ENCODE peak calls at places on chromosomes 4 and X, in nine cellular contexts. V, N, T, U, J, Q, R, G and E are unnamed samples.

GRCh38 chr4:95155759-95156451 is 392.9 kb downstream of the UNC5C start:
- DNase-seq in V (no peak), N (peak), T (peak), U (no peak), J (peak), Q (no peak), R (peak), G (no peak), E (peak)

GRCh38 chr4:88318751-88319350 is 34.5 kb upstream of the PPM1K start:
- DNase-seq in V (no peak), N (no peak), T (no peak), U (no peak), J (no peak), Q (no peak), R (no peak), G (no peak), E (peak)

GRCh38 chr4:15694431-15694830 is 8.4 kb upstream of the BST1 start:
- DNase-seq in V (no peak), N (no peak), T (no peak), U (no peak), J (no peak), Q (no peak), R (no peak), G (no peak), E (no peak)

GRCh38 chr4:147768113-147768512 is 36.2 kb downstream of the ARHGAP10 start:
- DNase-seq in V (no peak), N (peak), T (peak), U (no peak), J (peak), Q (no peak), R (no peak), G (no peak), E (peak)

GRCh38 chr4:156999175-156999517 is 27.5 kb upstream of the PDGFC start:
- DNase-seq in V (no peak), N (peak), T (peak), U (no peak), J (peak), Q (no peak), R (peak), G (peak), E (peak)

GRCh38 chr4:152983774-152984411 is 47.8 kb downstream of the FHDC1 start:
- DNase-seq in V (no peak), N (peak), T (peak), U (no peak), J (peak), Q (no peak), R (no peak), G (peak), E (peak)

GRCh38 chr4:6963139-6963611 is 53.5 kb downstream of the TBC1D14 start:
- DNase-seq in V (no peak), N (no peak), T (peak), U (no peak), J (no peak), Q (no peak), R (no peak), G (no peak), E (no peak)

GRCh38 chr4:108301583-108302256 is 133.0 kb upstream of the LEF1 start:
- DNase-seq in V (no peak), N (no peak), T (no peak), U (no peak), J (no peak), Q (no peak), R (no peak), G (no peak), E (no peak)

GRCh38 chr4:170009291-170009690 is 16.9 kb downstream of the MFAP3L start:
- DNase-seq in V (no peak), N (no peak), T (no peak), U (no peak), J (no peak), Q (no peak), R (no peak), G (no peak), E (no peak)

DNA sequence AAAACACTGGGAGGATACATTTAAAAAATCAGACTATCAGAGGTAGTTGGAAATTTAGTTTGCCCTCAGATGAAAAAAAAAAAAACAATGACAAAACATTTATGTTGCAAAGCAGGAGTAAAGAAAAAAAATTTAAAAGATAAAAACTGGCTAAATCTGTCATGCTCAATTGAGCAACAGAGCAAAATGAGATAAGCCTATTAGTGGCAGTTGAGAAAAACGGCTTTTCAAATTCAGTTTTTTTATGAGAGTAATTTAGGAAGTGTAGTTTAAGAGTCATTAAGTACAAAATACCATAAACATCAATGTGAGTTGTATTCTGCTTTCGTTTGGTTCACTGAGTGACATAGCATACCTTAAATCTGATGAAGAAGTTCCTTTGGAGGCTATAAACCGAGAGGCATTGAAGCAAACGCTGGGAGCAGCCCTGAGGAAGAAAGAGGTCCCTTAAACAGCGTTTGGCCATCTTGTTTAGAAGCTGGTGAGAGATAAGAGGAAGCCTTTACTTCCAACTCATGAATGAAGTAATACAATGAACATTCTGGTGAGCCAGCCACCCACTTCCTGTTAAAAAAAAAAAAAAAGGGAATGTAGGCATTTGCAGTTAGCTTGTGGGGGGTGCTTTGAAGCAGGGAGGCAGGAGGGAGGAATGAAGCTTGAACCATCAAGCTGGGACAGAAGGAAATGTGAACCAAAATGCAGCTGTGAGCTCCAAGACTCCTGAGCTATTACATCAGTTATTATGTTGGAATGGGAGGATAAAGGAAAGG is 132.3 kb downstream of the ZNF330 start:
- DNase-seq in V (no peak), N (peak), T (peak), U (no peak), J (peak), Q (no peak), R (peak), G (no peak), E (peak)
- H3K4me3 ChIP-seq in V (no peak), N (no peak), T (peak), U (no peak), J (no peak), Q (no peak), R (no peak), G (no peak), E (no peak)

DNA sequence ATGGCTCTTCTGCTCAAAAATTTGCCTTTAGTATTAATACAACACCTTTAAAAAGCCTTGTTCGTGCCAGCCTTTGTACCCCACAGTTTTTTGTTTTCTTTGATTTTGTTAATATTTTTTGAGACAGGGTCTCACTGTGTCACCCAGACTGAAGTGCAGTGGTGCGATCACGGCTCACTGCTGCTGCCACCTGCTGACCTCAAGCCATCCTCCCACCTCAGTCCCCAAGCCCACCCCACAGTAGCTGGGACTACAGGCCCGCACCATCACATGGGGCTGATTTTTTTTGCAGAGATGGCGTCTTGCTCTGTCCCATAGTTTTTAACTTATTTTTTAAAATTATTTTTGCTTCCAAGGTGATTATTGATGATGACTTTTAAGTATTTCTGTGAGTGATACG is 134.0 kb downstream of the HTR2C start:
- DNase-seq in V (no peak), N (no peak), T (no peak), U (no peak), J (no peak), Q (no peak), R (no peak), G (no peak), E (no peak)
- TF ChIP-seq CTCF in V (no peak), N (no peak), T (no peak), U (no peak), J (peak), Q (no peak), R (no peak), G (peak), E (peak)

DNA sequence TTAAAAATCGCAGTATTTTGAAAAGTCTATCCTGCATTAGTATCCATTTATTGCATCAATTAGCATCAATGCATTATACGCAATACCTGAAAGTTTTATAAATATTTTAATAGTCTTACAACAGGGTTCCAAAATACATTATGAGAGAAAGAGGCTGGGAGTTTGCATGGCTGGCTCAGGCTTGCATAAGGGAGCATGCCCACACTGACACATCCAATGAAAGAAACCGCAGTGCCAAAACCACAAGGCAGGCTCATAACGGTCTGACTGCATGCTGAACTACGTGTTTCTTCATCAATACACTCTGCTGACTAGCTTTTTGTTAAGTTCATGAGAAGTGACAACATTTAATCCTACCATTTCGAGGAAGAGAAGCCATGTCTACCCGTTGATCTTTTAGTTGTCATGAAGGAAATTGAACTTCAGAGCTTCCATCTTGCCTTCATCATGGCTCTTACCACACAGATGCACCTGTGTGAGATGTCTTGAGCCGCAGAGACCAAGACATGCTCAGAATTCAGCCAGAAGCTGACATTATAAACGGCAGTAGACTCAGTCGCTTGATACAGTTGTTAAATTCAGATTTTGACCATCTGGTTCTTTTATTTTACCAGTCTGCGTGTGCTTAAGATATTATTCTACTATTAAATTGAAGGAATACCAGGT is 168.8 kb upstream of the FRG1 start:
- DNase-seq in V (no peak), N (no peak), T (no peak), U (no peak), J (no peak), Q (no peak), R (no peak), G (no peak), E (no peak)
- H3K4me3 ChIP-seq in V (no peak), N (no peak), T (no peak), U (no peak), J (no peak), Q (no peak), R (no peak), G (no peak), E (no peak)

GRCh38 chr4:185322805-185323204 is 72.9 kb downstream of the LRP2BP start:
- DNase-seq in V (no peak), N (no peak), T (no peak), U (no peak), J (no peak), Q (no peak), R (no peak), G (no peak), E (no peak)

GRCh38 chr4:185318679-185319078 is 77.0 kb downstream of the LRP2BP start:
- DNase-seq in V (no peak), N (no peak), T (no peak), U (no peak), J (peak), Q (no peak), R (no peak), G (no peak), E (peak)

GRCh38 chr4:185312699-185313098 is 83.0 kb downstream of the LRP2BP start:
- DNase-seq in V (no peak), N (peak), T (peak), U (no peak), J (peak), Q (no peak), R (no peak), G (no peak), E (no peak)

DNA sequence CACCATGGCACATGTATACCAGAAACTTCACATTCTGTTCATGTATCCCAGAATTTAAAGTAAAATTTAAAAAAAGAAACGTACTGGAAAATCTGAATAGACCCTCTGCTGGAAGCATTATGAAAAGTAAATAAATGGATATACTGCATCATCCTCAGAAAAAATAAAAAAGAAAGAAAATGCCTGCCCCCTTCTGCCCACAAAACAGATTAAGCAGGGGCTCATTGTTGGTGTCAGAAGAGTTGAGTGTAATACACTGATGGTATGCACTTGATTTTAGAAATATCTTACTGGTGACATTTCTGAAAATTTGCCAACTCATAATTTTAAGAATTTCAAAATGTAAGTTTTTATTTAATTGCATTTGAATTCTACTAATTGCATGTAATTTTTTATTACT is 77.8 kb downstream of the LRP2BP start:
- DNase-seq in V (no peak), N (no peak), T (no peak), U (no peak), J (no peak), Q (no peak), R (no peak), G (no peak), E (no peak)
- TF ChIP-seq CTCF in V (no peak), N (no peak), T (no peak), U (no peak), J (no peak), Q (no peak), R (no peak), G (no peak), E (no peak)

GRCh38 chrX:40733691-40734090 is 1.7 kb downstream of the MED14 start:
- DNase-seq in V (no peak), N (peak), T (no peak), U (no peak), J (peak), Q (no peak), R (no peak), G (no peak), E (peak)
- H3K4me3 ChIP-seq in V (peak), N (peak), T (peak), U (peak), J (peak), Q (peak), R (peak), G (peak), E (peak)

GRCh38 chr4:132992686-132993085 is 156.4 kb upstream of the PCDH10 start:
- DNase-seq in V (no peak), N (no peak), T (no peak), U (no peak), J (peak), Q (no peak), R (no peak), G (no peak), E (peak)

GRCh38 chr4:132991111-132991510 is 158.0 kb upstream of the PCDH10 start:
- DNase-seq in V (no peak), N (no peak), T (no peak), U (no peak), J (no peak), Q (no peak), R (no peak), G (no peak), E (no peak)
- TF ChIP-seq CTCF in V (no peak), N (no peak), T (no peak), U (no peak), J (no peak), Q (no peak), R (no peak), G (no peak), E (no peak)

GRCh38 chrX:11265352-11265751 is 27.9 kb upstream of the AMELX start:
- DNase-seq in V (no peak), N (no peak), T (no peak), U (no peak), J (no peak), Q (no peak), R (no peak), G (no peak), E (no peak)
- H3K4me3 ChIP-seq in V (peak), N (no peak), T (no peak), U (no peak), J (no peak), Q (no peak), R (no peak), G (no peak), E (no peak)